ENCODE peak calls at places on chromosomes 11 and 22, in four cellular contexts. One of them, this sample, is unnamed.
A peak's percentile ranks its signal among the peaks of the same experiment; 100 is the strongest.

GRCh38 chr22:21573293-21573734 is 5.8 kb downstream of the UBE2L3 start:
- DNase-seq in HFFc6: no peak
- DNase-seq in fibroblast of pulmonary artery: no peak
- DNase-seq in cardiac muscle cell: no peak
- DNase-seq in this sample: no peak

GRCh38 chr11:32874144-32874543 is 18.5 kb upstream of the QSER1 start:
- DNase-seq in fibroblast of pulmonary artery: no peak
- DNase-seq in HFFc6: no peak
- DNase-seq in cardiac muscle cell: no peak
- DNase-seq in this sample: no peak

GRCh38 chr22:23253475-23254055 is 73.3 kb downstream of the BCR start:
- DNase-seq in fibroblast of pulmonary artery: no peak
- DNase-seq in cardiac muscle cell: no peak
- DNase-seq in HFFc6: no peak
- DNase-seq in this sample: no peak

GRCh38 chr22:33492210-33492651 is 428.0 kb downstream of the LARGE1 start:
- DNase-seq in fibroblast of pulmonary artery: peak; percentile 2
- DNase-seq in cardiac muscle cell: peak; percentile 56
- DNase-seq in HFFc6: no peak
- DNase-seq in this sample: no peak

GRCh38 chr11:64165482-64165841 is 451 bp downstream of the MACROD1 start:
- DNase-seq in fibroblast of pulmonary artery: no peak
- DNase-seq in HFFc6: no peak
- DNase-seq in cardiac muscle cell: peak; percentile 22
- DNase-seq in this sample: no peak

GRCh38 chr11:68954970-68955958 is 25.5 kb downstream of the MRGPRD start:
- DNase-seq in cardiac muscle cell: no peak
- DNase-seq in fibroblast of pulmonary artery: peak; percentile 60
- DNase-seq in HFFc6: peak; percentile 22
- DNase-seq in this sample: peak; percentile 57

GRCh38 chr11:11843233-11843632 is 1.5 kb downstream of the USP47 start:
- DNase-seq in HFFc6: peak; percentile 72
- DNase-seq in cardiac muscle cell: peak; percentile 28
- DNase-seq in fibroblast of pulmonary artery: peak; percentile 85
- DNase-seq in this sample: peak; percentile 91

GRCh38 chr11:99015634-99016454 is 4.9 kb upstream of the CNTN5 start:
- DNase-seq in fibroblast of pulmonary artery: peak; percentile 77
- DNase-seq in HFFc6: peak; percentile 25
- DNase-seq in cardiac muscle cell: peak; percentile 70
- DNase-seq in this sample: peak; percentile 70

GRCh38 chr22:36349726-36350125 is 38.0 kb downstream of the MYH9 start:
- DNase-seq in cardiac muscle cell: no peak
- DNase-seq in fibroblast of pulmonary artery: no peak
- DNase-seq in HFFc6: no peak
- DNase-seq in this sample: no peak

GRCh38 chr11:69530278-69531070 is 49.0 kb downstream of the LINC01488 start:
- DNase-seq in HFFc6: no peak
- DNase-seq in fibroblast of pulmonary artery: no peak
- DNase-seq in cardiac muscle cell: no peak
- DNase-seq in this sample: no peak

GRCh38 chr11:58923300-58923788 is 15.9 kb upstream of the GLYATL1 start:
- DNase-seq in HFFc6: peak; percentile 37
- DNase-seq in cardiac muscle cell: peak; percentile 52
- DNase-seq in fibroblast of pulmonary artery: peak; percentile 37
- DNase-seq in this sample: peak; percentile 29

GRCh38 chr11:83845797-83846196 is 559.6 kb upstream of the CCDC90B start:
- DNase-seq in fibroblast of pulmonary artery: no peak
- DNase-seq in cardiac muscle cell: no peak
- DNase-seq in HFFc6: no peak
- DNase-seq in this sample: no peak

GRCh38 chr11:110897035-110897434 is 184.8 kb upstream of the ARHGAP20 start:
- DNase-seq in cardiac muscle cell: no peak
- DNase-seq in HFFc6: peak; percentile 73
- DNase-seq in fibroblast of pulmonary artery: peak; percentile 27
- DNase-seq in this sample: peak; percentile 52

GRCh38 chr11:92830382-92831148 is 138.9 kb upstream of the MTNR1B start:
- DNase-seq in fibroblast of pulmonary artery: no peak
- DNase-seq in HFFc6: no peak
- DNase-seq in cardiac muscle cell: no peak
- DNase-seq in this sample: no peak

GRCh38 chr11:47177229-47177845 is 658 bp upstream of the ARFGAP2 start:
- DNase-seq in HFFc6: peak; percentile 82
- DNase-seq in cardiac muscle cell: peak; percentile 72
- DNase-seq in fibroblast of pulmonary artery: peak; percentile 83
- DNase-seq in this sample: peak; percentile 84

GRCh38 chr11:29261831-29262230 is 755.0 kb downstream of the KCNA4 start:
- DNase-seq in HFFc6: no peak
- DNase-seq in cardiac muscle cell: no peak
- DNase-seq in fibroblast of pulmonary artery: no peak
- DNase-seq in this sample: no peak

GRCh38 chr11:16154715-16155396 is 201.5 kb downstream of the SOX6 start:
- DNase-seq in cardiac muscle cell: no peak
- DNase-seq in fibroblast of pulmonary artery: peak; percentile 11
- DNase-seq in HFFc6: peak; percentile 10
- DNase-seq in this sample: peak; percentile 17

GRCh38 chr11:69102732-69103615 is 52.8 kb upstream of the SMIM38 start:
- DNase-seq in cardiac muscle cell: no peak
- DNase-seq in fibroblast of pulmonary artery: no peak
- DNase-seq in HFFc6: no peak
- DNase-seq in this sample: no peak

GRCh38 chr11:85316967-85317366 is 310.2 kb downstream of the DLG2 start:
- DNase-seq in cardiac muscle cell: no peak
- DNase-seq in HFFc6: no peak
- DNase-seq in fibroblast of pulmonary artery: no peak
- DNase-seq in this sample: no peak

GRCh38 chr11:44427432-44427831 is 117.5 kb upstream of the ALX4 start:
- DNase-seq in cardiac muscle cell: peak; percentile 21
- DNase-seq in HFFc6: no peak
- DNase-seq in fibroblast of pulmonary artery: no peak
- DNase-seq in this sample: no peak

GRCh38 chr22:44151661-44152060 is 29.1 kb upstream of the PARVG start:
- DNase-seq in HFFc6: peak; percentile 56
- DNase-seq in cardiac muscle cell: no peak
- DNase-seq in fibroblast of pulmonary artery: peak; percentile 86
- DNase-seq in this sample: peak; percentile 88

GRCh38 chr11:2375341-2375853 is 1.7 kb upstream of the CD81 start:
- DNase-seq in fibroblast of pulmonary artery: no peak
- DNase-seq in HFFc6: no peak
- DNase-seq in cardiac muscle cell: peak; percentile 72
- DNase-seq in this sample: no peak

GRCh38 chr11:9121397-9121796 is 30.0 kb upstream of the SCUBE2 start:
- DNase-seq in cardiac muscle cell: no peak
- DNase-seq in HFFc6: no peak
- DNase-seq in fibroblast of pulmonary artery: no peak
- DNase-seq in this sample: no peak

GRCh38 chr11:8503872-8504491 is 90.0 kb downstream of the STK33 start:
- DNase-seq in fibroblast of pulmonary artery: no peak
- DNase-seq in HFFc6: no peak
- DNase-seq in cardiac muscle cell: no peak
- DNase-seq in this sample: peak; percentile 0

GRCh38 chr11:34250732-34251639 is 106.8 kb downstream of the ABTB2 start:
- DNase-seq in fibroblast of pulmonary artery: peak; percentile 34
- DNase-seq in HFFc6: peak; percentile 8
- DNase-seq in cardiac muscle cell: no peak
- DNase-seq in this sample: peak; percentile 41

GRCh38 chr22:30866811-30867271 is 101.7 kb downstream of the MORC2 start:
- DNase-seq in HFFc6: no peak
- DNase-seq in cardiac muscle cell: no peak
- DNase-seq in fibroblast of pulmonary artery: peak; percentile 8
- DNase-seq in this sample: no peak

GRCh38 chr22:45907378-45907777 is 69.6 kb downstream of the WNT7B start:
- DNase-seq in fibroblast of pulmonary artery: no peak
- DNase-seq in HFFc6: no peak
- DNase-seq in cardiac muscle cell: no peak
- DNase-seq in this sample: no peak

GRCh38 chr22:45907996-45908395 is 69.0 kb downstream of the WNT7B start:
- DNase-seq in fibroblast of pulmonary artery: no peak
- DNase-seq in HFFc6: no peak
- DNase-seq in cardiac muscle cell: no peak
- DNase-seq in this sample: no peak

GRCh38 chr22:45905326-45905923 is 71.5 kb downstream of the WNT7B start:
- DNase-seq in cardiac muscle cell: no peak
- DNase-seq in HFFc6: no peak
- DNase-seq in fibroblast of pulmonary artery: no peak
- DNase-seq in this sample: no peak

GRCh38 chr22:45906946-45907345 is 70.0 kb downstream of the WNT7B start:
- DNase-seq in fibroblast of pulmonary artery: no peak
- DNase-seq in HFFc6: no peak
- DNase-seq in cardiac muscle cell: no peak
- DNase-seq in this sample: no peak

DNA sequence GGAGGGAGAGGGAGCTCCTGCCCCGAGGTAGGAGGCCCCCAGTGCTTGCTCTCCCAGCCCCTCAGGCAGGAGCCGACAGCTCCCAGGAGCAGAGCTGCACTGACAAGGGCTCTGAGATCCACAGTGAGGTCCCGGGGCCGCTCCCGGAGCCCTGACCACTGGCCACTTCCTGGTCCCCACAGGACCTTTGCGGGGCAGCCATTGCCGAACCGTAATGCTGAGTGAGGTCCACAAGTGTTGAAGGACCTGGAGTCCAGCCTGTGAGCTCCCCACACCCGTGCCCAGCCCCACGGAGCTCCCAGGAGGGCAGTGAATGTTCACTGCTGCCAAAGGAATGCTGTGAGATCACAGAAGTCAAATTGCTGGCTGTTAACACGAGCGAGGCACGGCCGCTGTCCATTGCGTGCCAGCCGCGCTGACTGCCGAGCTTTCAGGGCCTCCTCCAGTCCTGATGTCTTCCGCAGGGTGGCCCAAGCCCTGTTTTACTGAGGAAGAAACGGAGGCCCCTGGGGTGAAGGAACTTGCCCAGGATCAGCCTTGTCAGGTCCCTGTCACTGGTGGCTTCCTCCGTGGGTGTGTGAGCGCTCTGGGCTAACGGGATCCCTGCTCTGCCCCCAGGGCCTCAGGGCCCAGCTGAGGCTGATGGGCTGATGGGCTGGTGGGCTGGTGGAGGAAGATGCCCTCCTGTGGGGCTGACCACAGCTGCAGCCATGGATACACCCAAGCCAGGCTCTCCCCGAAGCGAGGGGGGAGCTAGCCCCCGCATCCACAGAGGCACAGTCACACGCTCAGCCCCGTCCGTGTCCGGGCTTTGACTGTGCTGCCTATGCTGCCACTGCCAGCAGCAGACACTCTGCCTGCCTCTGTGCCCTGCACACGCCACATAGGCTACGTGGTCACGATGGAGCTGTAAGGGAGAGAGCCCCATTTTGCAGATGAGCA is 70.8 kb downstream of the WNT7B start:
- DNase-seq in HFFc6: peak; percentile 22
- DNase-seq in fibroblast of pulmonary artery: peak; percentile 64
- DNase-seq in cardiac muscle cell: peak; percentile 21
- DNase-seq in this sample: peak; percentile 71
- TF ChIP-seq CTCF in HFFc6: peak; percentile 19
- TF ChIP-seq CTCF in fibroblast of pulmonary artery: no peak
- TF ChIP-seq CTCF in cardiac muscle cell: no peak
- TF ChIP-seq CTCF in this sample: no peak

GRCh38 chr11:67506426-67507032 is 1.4 kb upstream of the PITPNM1 start:
- DNase-seq in cardiac muscle cell: no peak
- DNase-seq in HFFc6: no peak
- DNase-seq in fibroblast of pulmonary artery: no peak
- DNase-seq in this sample: no peak
- TF ChIP-seq CTCF in cardiac muscle cell: no peak
- TF ChIP-seq CTCF in HFFc6: peak; percentile 51
- TF ChIP-seq CTCF in fibroblast of pulmonary artery: no peak
- TF ChIP-seq CTCF in this sample: no peak

GRCh38 chr11:120324932-120325810 is at the start of gene TLCD5:
- DNase-seq in fibroblast of pulmonary artery: peak; percentile 67
- DNase-seq in HFFc6: peak; percentile 45
- DNase-seq in cardiac muscle cell: peak; percentile 89
- DNase-seq in this sample: peak; percentile 61
- TF ChIP-seq CTCF in fibroblast of pulmonary artery: no peak
- TF ChIP-seq CTCF in HFFc6: peak; percentile 44
- TF ChIP-seq CTCF in cardiac muscle cell: no peak
- TF ChIP-seq CTCF in this sample: peak; percentile 14

GRCh38 chr11:76553554-76554476 is 109.0 kb downstream of the EMSY start:
- DNase-seq in cardiac muscle cell: no peak
- DNase-seq in HFFc6: no peak
- DNase-seq in fibroblast of pulmonary artery: no peak
- DNase-seq in this sample: no peak

GRCh38 chr11:76550781-76551180 is 106.0 kb downstream of the EMSY start:
- DNase-seq in HFFc6: no peak
- DNase-seq in fibroblast of pulmonary artery: no peak
- DNase-seq in cardiac muscle cell: no peak
- DNase-seq in this sample: peak; percentile 50

GRCh38 chr11:76554767-76555166 is 109.9 kb downstream of the EMSY start:
- DNase-seq in fibroblast of pulmonary artery: no peak
- DNase-seq in cardiac muscle cell: no peak
- DNase-seq in HFFc6: no peak
- DNase-seq in this sample: no peak

GRCh38 chr11:76552987-76553386 is 108.2 kb downstream of the EMSY start:
- DNase-seq in HFFc6: no peak
- DNase-seq in cardiac muscle cell: no peak
- DNase-seq in fibroblast of pulmonary artery: no peak
- DNase-seq in this sample: no peak

DNA sequence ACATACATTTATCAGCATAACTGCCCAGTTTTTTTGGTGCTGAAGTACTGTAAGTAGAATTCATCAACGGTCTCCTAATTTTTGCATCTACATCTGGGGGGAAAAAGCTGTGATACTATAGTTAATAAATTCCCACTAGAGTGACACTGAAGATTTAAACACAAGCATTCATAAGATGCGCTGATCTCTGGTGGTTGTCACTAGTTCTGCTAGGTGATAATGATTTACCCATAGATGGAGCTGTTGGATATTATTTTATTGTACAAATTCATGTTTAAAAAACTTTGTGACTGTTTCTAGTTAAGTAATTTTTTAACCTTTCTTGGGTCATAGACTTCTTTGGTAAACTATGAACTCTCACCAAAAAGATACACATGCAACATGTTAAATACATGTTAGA is 106.6 kb downstream of the EMSY start:
- DNase-seq in cardiac muscle cell: no peak
- DNase-seq in fibroblast of pulmonary artery: peak; percentile 35
- DNase-seq in HFFc6: no peak
- DNase-seq in this sample: peak; percentile 43
- TF ChIP-seq CTCF in cardiac muscle cell: no peak
- TF ChIP-seq CTCF in fibroblast of pulmonary artery: peak; percentile 30
- TF ChIP-seq CTCF in HFFc6: peak; percentile 53
- TF ChIP-seq CTCF in this sample: peak; percentile 11

This sample was measured in cardiac fibroblast.